ENCODE peak calls at places on chromosome 21, in four cellular contexts. V is MM.1S, S is lung, J is prostate gland. R is an unnamed sample.

GRCh38 chr21:42534361-42534900 is 20.8 kb downstream of the SLC37A1 start:
- DNase-seq in V (no peak), S (no peak), J (no peak), R (no peak)

GRCh38 chr21:30044447-30045064 is 104.8 kb upstream of the GRIK1 start:
- DNase-seq in V (peak; percentile 23), S (no peak), J (no peak), R (no peak)

GRCh38 chr21:27590271-27590670 is 623.4 kb upstream of the ADAMTS5 start:
- DNase-seq in V (no peak), S (no peak), J (no peak), R (no peak)

GRCh38 chr21:25424045-25424444 is 183.2 kb downstream of the MRPL39 start:
- DNase-seq in V (no peak), S (no peak), J (no peak), R (no peak)

GRCh38 chr21:41460578-41461527 is 34.8 kb downstream of the MX1 start:
- DNase-seq in V (peak; percentile 80), S (peak; percentile 74), J (peak; percentile 80), R (peak; percentile 35)

GRCh38 chr21:23801292-23801691 is 1806.0 kb downstream of the MRPL39 start:
- DNase-seq in V (no peak), S (no peak), J (no peak), R (no peak)

GRCh38 chr21:34336245-34336644 is 27.6 kb upstream of the KCNE2 start:
- DNase-seq in V (no peak), S (no peak), J (no peak), R (no peak)

GRCh38 chr21:45347712-45348477 is 57.1 kb upstream of the COL18A1 start:
- DNase-seq in V (no peak), S (no peak), J (no peak), R (no peak)

GRCh38 chr21:38241029-38241740 is 15.6 kb upstream of the KCNJ15 start:
- DNase-seq in V (no peak), S (no peak), J (peak; percentile 71), R (no peak)

GRCh38 chr21:38219049-38219628 is 37.7 kb upstream of the KCNJ15 start:
- DNase-seq in V (peak; percentile 83), S (peak; percentile 84), J (peak; percentile 81), R (no peak)

GRCh38 chr21:29350246-29350779 is 51.6 kb downstream of the BACH1 start:
- DNase-seq in V (no peak), S (peak; percentile 16), J (no peak), R (no peak)

GRCh38 chr21:41698071-41698470 is 68.8 kb downstream of the RIPK4 start:
- DNase-seq in V (no peak), S (no peak), J (no peak), R (no peak)

GRCh38 chr21:32120231-32120630 is 158.6 kb downstream of the MIS18A start:
- DNase-seq in V (no peak), S (no peak), J (no peak), R (no peak)

GRCh38 chr21:28704746-28705145 is 287.9 kb downstream of the LTN1 start:
- DNase-seq in V (no peak), S (no peak), J (peak; percentile 65), R (no peak)

GRCh38 chr21:39079617-39080016 is 103.6 kb downstream of the PSMG1 start:
- DNase-seq in V (no peak), S (peak; percentile 87), J (no peak), R (no peak)

GRCh38 chr21:26965567-26966359 is 1.1 kb downstream of the ADAMTS5 start:
- DNase-seq in V (no peak), S (no peak), J (no peak), R (no peak)

GRCh38 chr21:42376338-42376982 is 10.1 kb upstream of the TFF1 start:
- DNase-seq in V (peak; percentile 52), S (no peak), J (peak; percentile 47), R (no peak)

GRCh38 chr21:41768371-41769042 is 1.7 kb upstream of the RIPK4 start:
- DNase-seq in V (no peak), S (no peak), J (no peak), R (no peak)

GRCh38 chr21:34801519-34802132 is 132.8 kb downstream of the CLIC6 start:
- DNase-seq in V (peak; percentile 69), S (no peak), J (no peak), R (no peak)

GRCh38 chr21:46500224-46500861 is 41.7 kb downstream of the DIP2A start:
- DNase-seq in V (peak; percentile 90), S (no peak), J (no peak), R (no peak)

GRCh38 chr21:45469273-45470086 is 64.5 kb downstream of the COL18A1 start:
- DNase-seq in V (no peak), S (no peak), J (no peak), R (no peak)

GRCh38 chr21:37240978-37241377 is 26.2 kb downstream of the VPS26C start:
- DNase-seq in V (no peak), S (no peak), J (no peak), R (no peak)

GRCh38 chr21:41620982-41621381 is 113.0 kb upstream of the TMPRSS2 start:
- DNase-seq in V (no peak), S (no peak), J (no peak), R (no peak)

GRCh38 chr21:28018741-28019669 is 973.7 kb downstream of the LTN1 start:
- DNase-seq in V (peak; percentile 85), S (no peak), J (no peak), R (peak; percentile 22)

GRCh38 chr21:37560385-37560784 is 193.8 kb downstream of the DYRK1A start:
- DNase-seq in V (no peak), S (no peak), J (no peak), R (no peak)

GRCh38 chr21:28601708-28602107 is 391.0 kb downstream of the LTN1 start:
- DNase-seq in V (no peak), S (peak; percentile 38), J (no peak), R (no peak)

GRCh38 chr21:27681841-27682240 is 715.0 kb upstream of the ADAMTS5 start:
- DNase-seq in V (no peak), S (no peak), J (no peak), R (no peak)

DNA sequence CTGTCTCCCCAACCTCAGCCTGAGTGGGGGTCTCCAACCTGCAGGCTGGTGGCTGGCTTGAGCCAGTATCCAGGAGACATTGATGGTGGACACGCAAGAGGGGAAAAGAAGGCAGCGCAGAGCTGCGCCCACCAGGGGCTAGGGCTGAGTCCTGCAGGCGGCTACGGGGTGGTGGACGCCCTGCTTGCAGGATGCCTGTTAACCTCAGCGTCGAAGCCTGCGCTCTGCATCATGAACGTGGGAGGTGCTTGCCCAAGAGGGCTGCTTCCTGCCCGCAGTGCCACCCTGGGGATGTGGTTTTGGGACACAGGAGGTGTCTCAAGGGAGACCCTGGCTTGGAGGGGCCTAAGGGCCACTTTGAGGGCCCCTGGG is 11.6 kb downstream of the CFAP410 start:
- DNase-seq in V (no peak), S (no peak), J (no peak), R (no peak)
- H3K36me3 ChIP-seq in V (no peaks in the 10 kb centered on the region), S (no peaks in the 10 kb centered on the region), J (no peaks in the 10 kb centered on the region), R (peaks cover 31% of the 10 kb centered on the region)

GRCh38 chr21:15275615-15276228 is 210.9 kb upstream of the NRIP1 start:
- DNase-seq in V (no peak), S (no peak), J (no peak), R (no peak)

GRCh38 chr21:15273244-15273643 is 208.4 kb upstream of the NRIP1 start:
- DNase-seq in V (no peak), S (no peak), J (no peak), R (no peak)

GRCh38 chr21:15274701-15275255 is 210.0 kb upstream of the NRIP1 start:
- DNase-seq in V (no peak), S (no peak), J (no peak), R (no peak)

GRCh38 chr21:15272591-15272990 is 207.8 kb upstream of the NRIP1 start:
- DNase-seq in V (no peak), S (no peak), J (no peak), R (no peak)

DNA sequence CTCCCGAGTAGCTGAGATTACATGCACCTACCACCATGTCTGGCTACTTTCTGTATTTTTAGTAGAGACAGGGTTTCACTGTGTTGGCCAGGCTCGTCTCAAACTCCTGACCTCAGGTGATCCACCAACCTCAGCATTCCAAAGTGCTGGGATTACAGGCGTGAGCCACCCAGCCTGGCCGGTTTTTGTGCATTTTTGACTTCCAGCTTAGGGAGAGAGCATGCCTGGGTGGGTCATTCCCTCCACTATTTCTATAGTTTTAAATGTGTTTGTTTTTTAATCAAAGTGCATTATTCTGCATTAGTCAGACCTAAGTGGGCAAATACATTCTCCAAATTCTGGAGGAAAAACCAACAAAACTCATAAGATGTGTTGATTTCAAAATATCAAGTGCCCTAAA is 207.4 kb upstream of the NRIP1 start:
- DNase-seq in V (no peak), S (no peak), J (no peak), R (no peak)
- H3K4me3 ChIP-seq in V (no peak overlapping the region), S (no peak overlapping the region), J (no peak overlapping the region), R (no peak overlapping the region)

DNA sequence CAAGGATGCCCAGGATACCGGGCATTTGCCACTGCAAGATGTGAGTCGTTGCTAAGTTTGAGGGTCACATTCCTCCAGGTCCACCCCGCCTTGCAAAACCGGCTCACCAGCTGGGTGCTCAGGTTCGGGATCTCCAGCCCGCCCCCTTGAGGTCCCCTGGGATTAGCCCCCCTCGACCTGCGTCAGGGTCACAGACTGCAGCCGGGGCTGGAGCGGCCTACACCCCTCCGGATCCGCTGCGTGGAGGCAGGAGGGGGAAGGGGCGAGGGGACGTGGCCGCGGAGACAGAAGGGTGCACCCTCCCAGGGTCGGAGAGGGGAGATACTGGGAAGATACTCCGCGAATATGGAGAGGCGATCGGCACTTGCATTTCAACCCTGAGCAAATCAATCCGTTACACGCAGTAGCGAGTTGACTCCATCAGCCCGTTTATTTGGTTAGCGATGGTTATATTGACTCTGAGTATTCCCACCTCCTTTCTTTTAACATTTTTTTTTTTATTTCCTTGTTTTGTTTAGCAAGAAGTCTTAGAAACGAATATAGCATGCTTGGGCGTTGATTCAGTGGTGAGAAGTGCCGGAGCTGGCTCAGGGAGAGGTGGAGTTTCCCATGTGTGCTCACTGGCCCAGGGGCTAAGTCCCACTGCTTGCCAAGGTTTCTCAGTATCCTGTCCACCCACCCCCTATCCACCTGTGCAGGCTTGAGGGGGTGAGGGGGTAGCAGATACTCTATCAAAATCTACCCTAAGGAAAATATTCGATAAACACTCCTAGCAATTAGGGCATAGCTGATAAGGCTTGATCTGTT is 983 bp downstream of the IFNAR2 start:
- DNase-seq in V (peak; percentile 66), S (peak; percentile 54), J (peak; percentile 36), R (peak; percentile 81)
- TF ChIP-seq CTCF in V (peak; percentile 45), S (no peak), J (peak; percentile 42), R (peak; percentile 44)

GRCh38 chr21:36034211-36034913 is 26.0 kb downstream of the SETD4 start:
- DNase-seq in V (no peak), S (no peak), J (no peak), R (no peak)
- H3K36me3 ChIP-seq in V (no peaks in the 10 kb centered on the region), S (peaks cover 8% of the 10 kb centered on the region), J (peaks cover 6% of the 10 kb centered on the region), R (peaks cover 10% of the 10 kb centered on the region)